ENCODE peak calls at places on chromosomes 4 and X, in six cellular contexts. One of them, this sample, is unnamed.

GRCh38 chr4:13284932-13285331 is 199.2 kb downstream of the RAB28 start:
- DNase-seq in GM18507: no peak
- DNase-seq in activated CD8-positive, alpha-beta memory T cell treated with anti-CD3 and anti-CD28 coated beads for 4 hours: no peak
- DNase-seq in stimulated activated CD4-positive, alpha-beta T cell treated with anti-CD3 and anti-CD28 coated beads, Interleukin-12 subunit alpha, Interleukin-12 subunit beta, amount 100 ng/mL, for 4 hours: no peak
- DNase-seq in T follicular helper cell: no peak
- DNase-seq in NCI-H510A treated with DMSO at 0.1 percent for 48 hours: no peak
- DNase-seq in this sample: no peak

GRCh38 chrX:14801136-14801535 is 71.7 kb downstream of the FANCB start:
- DNase-seq in GM18507: no peak
- DNase-seq in activated CD8-positive, alpha-beta memory T cell treated with anti-CD3 and anti-CD28 coated beads for 4 hours: no peak
- DNase-seq in stimulated activated CD4-positive, alpha-beta T cell treated with anti-CD3 and anti-CD28 coated beads, Interleukin-12 subunit alpha, Interleukin-12 subunit beta, amount 100 ng/mL, for 4 hours: no peak
- DNase-seq in T follicular helper cell: no peak
- DNase-seq in NCI-H510A treated with DMSO at 0.1 percent for 48 hours: no peak
- DNase-seq in this sample: no peak

GRCh38 chr4:111802191-111802590 is 343.1 kb upstream of the FAM241A start:
- DNase-seq in GM18507: no peak
- DNase-seq in activated CD8-positive, alpha-beta memory T cell treated with anti-CD3 and anti-CD28 coated beads for 4 hours: no peak
- DNase-seq in stimulated activated CD4-positive, alpha-beta T cell treated with anti-CD3 and anti-CD28 coated beads, Interleukin-12 subunit alpha, Interleukin-12 subunit beta, amount 100 ng/mL, for 4 hours: no peak
- DNase-seq in T follicular helper cell: no peak
- DNase-seq in NCI-H510A treated with DMSO at 0.1 percent for 48 hours: no peak
- DNase-seq in this sample: no peak

GRCh38 chrX:69153060-69153730 is 12.1 kb downstream of the PJA1 start:
- DNase-seq in GM18507: no peak
- DNase-seq in activated CD8-positive, alpha-beta memory T cell treated with anti-CD3 and anti-CD28 coated beads for 4 hours: no peak
- DNase-seq in stimulated activated CD4-positive, alpha-beta T cell treated with anti-CD3 and anti-CD28 coated beads, Interleukin-12 subunit alpha, Interleukin-12 subunit beta, amount 100 ng/mL, for 4 hours: no peak
- DNase-seq in T follicular helper cell: no peak
- DNase-seq in NCI-H510A treated with DMSO at 0.1 percent for 48 hours: no peak
- DNase-seq in this sample: no peak

GRCh38 chrX:133229361-133229760 is 11.2 kb upstream of the TFDP3 start:
- DNase-seq in GM18507: no peak
- DNase-seq in activated CD8-positive, alpha-beta memory T cell treated with anti-CD3 and anti-CD28 coated beads for 4 hours: no peak
- DNase-seq in stimulated activated CD4-positive, alpha-beta T cell treated with anti-CD3 and anti-CD28 coated beads, Interleukin-12 subunit alpha, Interleukin-12 subunit beta, amount 100 ng/mL, for 4 hours: no peak
- DNase-seq in T follicular helper cell: no peak
- DNase-seq in NCI-H510A treated with DMSO at 0.1 percent for 48 hours: no peak
- DNase-seq in this sample: no peak

GRCh38 chrX:122238801-122239200 is 945.3 kb upstream of the GRIA3 start:
- DNase-seq in GM18507: no peak
- DNase-seq in activated CD8-positive, alpha-beta memory T cell treated with anti-CD3 and anti-CD28 coated beads for 4 hours: no peak
- DNase-seq in stimulated activated CD4-positive, alpha-beta T cell treated with anti-CD3 and anti-CD28 coated beads, Interleukin-12 subunit alpha, Interleukin-12 subunit beta, amount 100 ng/mL, for 4 hours: no peak
- DNase-seq in T follicular helper cell: no peak
- DNase-seq in NCI-H510A treated with DMSO at 0.1 percent for 48 hours: no peak
- DNase-seq in this sample: no peak

GRCh38 chrX:85243761-85244410 is at the start of the genes SATL1 and ZNF711:
- DNase-seq in GM18507: no peak
- DNase-seq in activated CD8-positive, alpha-beta memory T cell treated with anti-CD3 and anti-CD28 coated beads for 4 hours: no peak
- DNase-seq in stimulated activated CD4-positive, alpha-beta T cell treated with anti-CD3 and anti-CD28 coated beads, Interleukin-12 subunit alpha, Interleukin-12 subunit beta, amount 100 ng/mL, for 4 hours: peak; percentile 0
- DNase-seq in T follicular helper cell: no peak
- DNase-seq in NCI-H510A treated with DMSO at 0.1 percent for 48 hours: peak; percentile 79
- DNase-seq in this sample: peak; percentile 71

GRCh38 chr4:163332526-163333405 is at the start of gene NPY1R:
- DNase-seq in GM18507: peak; percentile 23
- DNase-seq in activated CD8-positive, alpha-beta memory T cell treated with anti-CD3 and anti-CD28 coated beads for 4 hours: no peak
- DNase-seq in stimulated activated CD4-positive, alpha-beta T cell treated with anti-CD3 and anti-CD28 coated beads, Interleukin-12 subunit alpha, Interleukin-12 subunit beta, amount 100 ng/mL, for 4 hours: peak; percentile 23
- DNase-seq in T follicular helper cell: no peak
- DNase-seq in NCI-H510A treated with DMSO at 0.1 percent for 48 hours: peak; percentile 60
- DNase-seq in this sample: peak; percentile 18

GRCh38 chr4:146059153-146059552 is 116.4 kb upstream of the LSM6 start:
- DNase-seq in GM18507: no peak
- DNase-seq in activated CD8-positive, alpha-beta memory T cell treated with anti-CD3 and anti-CD28 coated beads for 4 hours: no peak
- DNase-seq in stimulated activated CD4-positive, alpha-beta T cell treated with anti-CD3 and anti-CD28 coated beads, Interleukin-12 subunit alpha, Interleukin-12 subunit beta, amount 100 ng/mL, for 4 hours: no peak
- DNase-seq in T follicular helper cell: no peak
- DNase-seq in NCI-H510A treated with DMSO at 0.1 percent for 48 hours: no peak
- DNase-seq in this sample: no peak

GRCh38 chr4:122045533-122045932 is 93.7 kb upstream of the TRPC3 start:
- DNase-seq in GM18507: no peak
- DNase-seq in activated CD8-positive, alpha-beta memory T cell treated with anti-CD3 and anti-CD28 coated beads for 4 hours: no peak
- DNase-seq in stimulated activated CD4-positive, alpha-beta T cell treated with anti-CD3 and anti-CD28 coated beads, Interleukin-12 subunit alpha, Interleukin-12 subunit beta, amount 100 ng/mL, for 4 hours: no peak
- DNase-seq in T follicular helper cell: no peak
- DNase-seq in NCI-H510A treated with DMSO at 0.1 percent for 48 hours: peak; percentile 66
- DNase-seq in this sample: no peak

This sample was measured in ovary.